ENCODE peak calls at places on chromosomes 2 and 18, in six cellular contexts. T is NCI-H2081; L is activated CD4-positive, alpha-beta T cell treated with anti-CD3 and anti-CD28 coated beads for 48 hours; I is amniotic stem cell; S is stimulated activated CD8-positive, alpha-beta memory T cell treated with anti-CD3 and anti-CD28 coated beads, Interleukin-4, amount 100 ng/mL, for 24 hours; U is C1 segment of cervical spinal cord. Z is an unnamed sample.

GRCh38 chr2:138744709-138745108 is 35.5 kb downstream of the NXPH2 start:
- DNase-seq in T (no peak), L (no peak), I (no peak), S (no peak), U (no peak), Z (no peak)

GRCh38 chr2:42567389-42567788 is 1.0 kb upstream of the MTA3 start:
- DNase-seq in T (no peak), L (no peak), I (no peak), S (no peak), U (no peak), Z (peak)

GRCh38 chr18:23573948-23574431 is 12.3 kb downstream of the NPC1 start:
- DNase-seq in T (no peak), L (peak), I (no peak), S (peak), U (no peak), Z (peak)

GRCh38 chr2:193103064-193103463 is 908.3 kb upstream of the TMEFF2 start:
- DNase-seq in T (no peak), L (no peak), I (no peak), S (no peak), U (no peak), Z (no peak)

GRCh38 chr2:207156045-207156444 is 9.7 kb downstream of the KLF7 start:
- DNase-seq in T (no peak), L (no peak), I (no peak), S (no peak), U (no peak), Z (no peak)

GRCh38 chr18:75638223-75638596 is 210.7 kb upstream of the SMIM21 start:
- DNase-seq in T (no peak), L (no peak), I (no peak), S (no peak), U (no peak), Z (peak)

GRCh38 chr2:5803547-5803946 is 111.4 kb downstream of the SOX11 start:
- DNase-seq in T (no peak), L (no peak), I (peak), S (no peak), U (no peak), Z (no peak)

GRCh38 chr18:66156946-66157687 is 406.3 kb downstream of the CDH7 start:
- DNase-seq in T (no peak), L (no peak), I (no peak), S (no peak), U (no peak), Z (no peak)

GRCh38 chr2:69449906-69450305 is 12.7 kb upstream of the NFU1 start:
- DNase-seq in T (no peak), L (no peak), I (no peak), S (no peak), U (no peak), Z (no peak)

GRCh38 chr2:141728886-141729285 is 401.9 kb downstream of the LRP1B start:
- DNase-seq in T (no peak), L (no peak), I (no peak), S (no peak), U (no peak), Z (no peak)

GRCh38 chr2:190791347-190791982 is 89.2 kb upstream of the GLS start:
- DNase-seq in T (peak), L (peak), I (no peak), S (peak), U (no peak), Z (peak)

GRCh38 chr2:100416939-100417744 is at the start of gene CHST10:
- DNase-seq in T (peak), L (peak), I (peak), S (peak), U (peak), Z (peak)

GRCh38 chr18:49446481-49446880 is 14.0 kb downstream of the DYM start:
- DNase-seq in T (no peak), L (no peak), I (no peak), S (no peak), U (no peak), Z (no peak)

GRCh38 chr2:180647206-180647605 is 333.2 kb upstream of the UBE2E3 start:
- DNase-seq in T (no peak), L (no peak), I (no peak), S (no peak), U (no peak), Z (no peak)

GRCh38 chr2:7191927-7192326 is 274.7 kb downstream of the RNF144A start:
- DNase-seq in T (no peak), L (no peak), I (peak), S (no peak), U (no peak), Z (peak)

GRCh38 chr2:220104871-220105351 is 477.5 kb downstream of the SLC4A3 start:
- DNase-seq in T (no peak), L (no peak), I (peak), S (no peak), U (no peak), Z (peak)

GRCh38 chr2:9445089-9445488 is 21.6 kb downstream of the CPSF3 start:
- DNase-seq in T (no peak), L (no peak), I (no peak), S (no peak), U (no peak), Z (no peak)

GRCh38 chr2:186979439-186980116 is 130.6 kb upstream of the ZSWIM2 start:
- DNase-seq in T (no peak), L (no peak), I (no peak), S (no peak), U (no peak), Z (no peak)

GRCh38 chr2:218860950-218861381 is 1.4 kb downstream of the WNT6 start:
- DNase-seq in T (peak), L (no peak), I (no peak), S (no peak), U (no peak), Z (no peak)

GRCh38 chr2:231611273-231612198 is 18.9 kb downstream of the TEX44 start:
- DNase-seq in T (peak), L (peak), I (peak), S (no peak), U (no peak), Z (peak)

GRCh38 chr2:177717831-177718618 is 325.5 kb downstream of the AGPS start:
- DNase-seq in T (no peak), L (no peak), I (no peak), S (no peak), U (no peak), Z (no peak)

GRCh38 chr2:230991598-230991997 is 4.3 kb upstream of the SPATA3 start:
- DNase-seq in T (no peak), L (no peak), I (no peak), S (no peak), U (no peak), Z (no peak)

GRCh38 chr2:136363470-136363869 is 245.5 kb upstream of the CXCR4 start:
- DNase-seq in T (no peak), L (no peak), I (no peak), S (no peak), U (no peak), Z (no peak)

GRCh38 chr2:20745924-20746555 is 76.9 kb downstream of the LDAH start:
- DNase-seq in T (no peak), L (no peak), I (no peak), S (no peak), U (no peak), Z (no peak)

GRCh38 chr2:28332696-28333095 is 60.0 kb upstream of the FOSL2 start:
- DNase-seq in T (no peak), L (no peak), I (no peak), S (no peak), U (no peak), Z (no peak)

GRCh38 chr18:657998-658946 is 819 bp downstream of the TYMS start:
- DNase-seq in T (peak), L (peak), I (peak), S (peak), U (peak), Z (peak)

GRCh38 chr2:238895901-238896600 is 48.2 kb downstream of the TWIST2 start:
- DNase-seq in T (no peak), L (no peak), I (peak), S (no peak), U (no peak), Z (peak)

GRCh38 chr18:73597832-73598615 is 549.6 kb downstream of the FBXO15 start:
- DNase-seq in T (no peak), L (no peak), I (no peak), S (no peak), U (no peak), Z (no peak)

GRCh38 chr18:45802814-45803492 is 22.5 kb upstream of the SIGLEC15 start:
- DNase-seq in T (no peak), L (peak), I (peak), S (no peak), U (no peak), Z (peak)

GRCh38 chr2:239344857-239345216 is 56.0 kb downstream of the HDAC4 start:
- DNase-seq in T (peak), L (no peak), I (no peak), S (no peak), U (no peak), Z (no peak)

GRCh38 chr2:238082858-238083257 is 17.3 kb upstream of the ESPNL start:
- DNase-seq in T (no peak), L (no peak), I (no peak), S (no peak), U (no peak), Z (no peak)

GRCh38 chr2:233485726-233486125 is 80.9 kb downstream of the USP40 start:
- DNase-seq in T (no peak), L (no peak), I (no peak), S (no peak), U (no peak), Z (no peak)

GRCh38 chr2:96100893-96101304 is 15.5 kb downstream of the ADRA2B start:
- DNase-seq in T (no peak), L (no peak), I (no peak), S (no peak), U (no peak), Z (no peak)

GRCh38 chr2:61537590-61538178 is 472 bp downstream of the XPO1 start:
- DNase-seq in T (peak), L (no peak), I (no peak), S (no peak), U (peak), Z (no peak)

GRCh38 chr2:170928036-170928823 is 823 bp upstream of the GORASP2 start:
- DNase-seq in T (peak), L (no peak), I (no peak), S (no peak), U (no peak), Z (no peak)

GRCh38 chr2:230714122-230714453 is 1.4 kb downstream of the CAB39 start:
- DNase-seq in T (peak), L (peak), I (peak), S (no peak), U (no peak), Z (peak)

GRCh38 chr18:70072678-70073077 is 125.0 kb upstream of the CD226 start:
- DNase-seq in T (peak), L (no peak), I (no peak), S (no peak), U (no peak), Z (peak)

GRCh38 chr18:32049393-32050161 is 31.0 kb downstream of the RNF125 start:
- DNase-seq in T (no peak), L (peak), I (no peak), S (peak), U (peak), Z (no peak)

Z was measured in AG08395.